ENCODE peak calls at places on chromosomes 11 and 22, in four cellular contexts. F is A549, S is GM23338, P is HepG2. H is an unnamed sample.

GRCh38 chr11:104410336-104410735 is 246.4 kb upstream of the PDGFD start:
- DNase-seq in F (no peak), S (no peak), P (no peak), H (no peak)

GRCh38 chr22:44159230-44159629 is 21.5 kb upstream of the PARVG start:
- DNase-seq in F (no peak), S (no peak), P (no peak), H (no peak)

GRCh38 chr11:77074205-77074604 is 7.4 kb downstream of the CAPN5 start:
- DNase-seq in F (no peak), S (no peak), P (no peak), H (no peak)

GRCh38 chr11:125201525-125202121 is 37.1 kb downstream of the PKNOX2 start:
- DNase-seq in F (no peak), S (peak; percentile 17), P (peak; percentile 50), H (no peak)

GRCh38 chr22:32204211-32204855 is 540 bp downstream of the RFPL2 start:
- DNase-seq in F (peak; percentile 36), S (peak; percentile 63), P (peak; percentile 9), H (no peak)

GRCh38 chr11:96054870-96055705 is 131.2 kb upstream of the MTMR2 start:
- DNase-seq in F (peak; percentile 26), S (peak; percentile 59), P (peak; percentile 44), H (no peak)

GRCh38 chr11:115193931-115194797 is 310.1 kb downstream of the CADM1 start:
- DNase-seq in F (no peak), S (no peak), P (peak; percentile 21), H (peak; percentile 19)

GRCh38 chr11:117201906-117202305 is 2.7 kb downstream of the TAGLN start:
- DNase-seq in F (no peak), S (no peak), P (no peak), H (no peak)

GRCh38 chr22:28548411-28548810 is 131.2 kb downstream of the TTC28 start:
- DNase-seq in F (no peak), S (no peak), P (no peak), H (no peak)

GRCh38 chr11:47215366-47215925 is 672 bp downstream of the DDB2 start:
- DNase-seq in F (no peak), S (no peak), P (peak; percentile 48), H (peak; percentile 32)

GRCh38 chr11:47216141-47216798 is 1.5 kb downstream of the DDB2 start:
- DNase-seq in F (peak; percentile 62), S (no peak), P (peak; percentile 74), H (peak; percentile 30)

GRCh38 chr11:47212938-47213337 is 1.8 kb upstream of the DDB2 start:
- DNase-seq in F (no peak), S (no peak), P (no peak), H (no peak)

GRCh38 chr11:47208628-47209027 is 6.1 kb upstream of the DDB2 start:
- DNase-seq in F (no peak), S (no peak), P (no peak), H (no peak)

GRCh38 chr11:47213985-47214564 is 699 bp upstream of the DDB2 start:
- DNase-seq in F (peak; percentile 95), S (peak; percentile 96), P (peak; percentile 86), H (peak; percentile 49)
- TF ChIP-seq JUNB in F (no peak), S (no peak), P (no peak), H (no peak)

GRCh38 chr11:35566161-35566560 is 40.7 kb upstream of the PAMR1 start:
- DNase-seq in F (no peak), S (no peak), P (no peak), H (no peak)

GRCh38 chr11:35566885-35567284 is 41.5 kb upstream of the PAMR1 start:
- DNase-seq in F (no peak), S (no peak), P (no peak), H (no peak)

GRCh38 chr11:35567737-35568465 is 42.5 kb upstream of the PAMR1 start:
- DNase-seq in F (peak; percentile 17), S (no peak), P (no peak), H (no peak)

DNA sequence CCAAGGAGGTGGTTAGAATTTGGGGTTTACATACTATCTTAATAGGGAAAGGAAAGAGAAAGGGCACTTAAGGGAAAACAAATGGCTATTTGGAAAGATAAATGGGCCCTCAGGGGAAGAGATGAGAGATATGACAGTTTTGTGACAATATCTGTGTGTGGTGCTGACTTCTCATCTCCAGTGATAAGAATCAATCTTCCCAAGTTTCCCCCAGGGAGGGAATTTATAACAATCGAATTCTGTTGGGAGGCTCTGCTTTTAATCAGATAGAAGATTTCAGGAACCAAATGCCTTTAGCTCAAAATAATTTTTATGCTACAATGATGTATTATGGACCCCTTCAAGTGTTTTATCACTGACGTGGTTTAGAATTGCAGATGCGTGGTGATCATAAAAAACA is 46.3 kb upstream of the PAMR1 start:
- DNase-seq in F (no peak), S (no peak), P (no peak), H (no peak)
- TF ChIP-seq JUNB in F (no peak), S (no peak), P (no peak), H (no peak)

GRCh38 chr11:79117488-79117887 is 323.3 kb downstream of the TENM4 start:
- DNase-seq in F (no peak), S (no peak), P (no peak), H (no peak)
- TF ChIP-seq JUNB in F (no peak), S (no peak), P (no peak), H (no peak)

GRCh38 chr11:19525276-19525675 is 187.4 kb upstream of the NAV2 start:
- DNase-seq in F (no peak), S (no peak), P (no peak), H (peak; percentile 30)
- TF ChIP-seq JUNB in F (no peak), S (no peak), P (no peak), H (no peak)

GRCh38 chr11:88415495-88415894 is 78.0 kb upstream of the CTSC start:
- DNase-seq in F (no peak), S (no peak), P (no peak), H (no peak)

GRCh38 chr11:88414981-88415391 is 77.5 kb upstream of the CTSC start:
- DNase-seq in F (no peak), S (no peak), P (no peak), H (no peak)

GRCh38 chr11:88411265-88411664 is 73.7 kb upstream of the CTSC start:
- DNase-seq in F (no peak), S (no peak), P (no peak), H (no peak)

GRCh38 chr11:88410636-88411035 is 73.1 kb upstream of the CTSC start:
- DNase-seq in F (no peak), S (no peak), P (no peak), H (no peak)

DNA sequence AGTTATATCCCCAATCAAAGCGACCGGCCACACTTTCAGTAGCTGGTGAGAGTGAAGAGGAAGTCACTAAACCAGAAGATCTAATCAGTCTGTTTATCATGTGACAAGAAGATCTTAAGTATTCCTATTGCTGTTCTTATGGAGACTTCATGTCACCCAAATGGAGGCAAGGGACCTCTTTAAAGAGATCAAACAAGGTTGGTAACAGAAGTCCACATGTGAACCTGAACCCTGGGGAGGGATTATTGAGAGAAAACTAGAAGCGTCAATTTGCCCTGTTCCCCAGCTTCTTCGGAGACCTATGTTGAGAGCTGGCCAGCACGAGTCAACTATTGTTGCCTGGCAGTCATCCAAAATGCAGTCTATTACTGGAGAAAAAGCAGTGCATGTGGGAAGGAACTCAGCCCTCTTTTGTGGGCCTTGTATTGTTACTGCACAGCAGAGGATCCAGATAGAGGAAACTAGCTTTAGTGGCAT is 76.9 kb upstream of the CTSC start:
- DNase-seq in F (no peak), S (no peak), P (no peak), H (no peak)
- TF ChIP-seq JUNB in F (no peak), S (no peak), P (no peak), H (no peak)

GRCh38 chr11:111530091-111530490 is 10.4 kb upstream of the LAYN start:
- DNase-seq in F (no peak), S (no peak), P (no peak), H (no peak)

GRCh38 chr11:111531156-111531555 is 9.4 kb upstream of the LAYN start:
- DNase-seq in F (no peak), S (no peak), P (no peak), H (no peak)

GRCh38 chr11:111526501-111526900 is 11.9 kb downstream of the HOATZ start:
- DNase-seq in F (peak; percentile 49), S (no peak), P (no peak), H (no peak)

GRCh38 chr11:111527279-111527678 is 12.7 kb downstream of the HOATZ start:
- DNase-seq in F (no peak), S (no peak), P (no peak), H (no peak)

DNA sequence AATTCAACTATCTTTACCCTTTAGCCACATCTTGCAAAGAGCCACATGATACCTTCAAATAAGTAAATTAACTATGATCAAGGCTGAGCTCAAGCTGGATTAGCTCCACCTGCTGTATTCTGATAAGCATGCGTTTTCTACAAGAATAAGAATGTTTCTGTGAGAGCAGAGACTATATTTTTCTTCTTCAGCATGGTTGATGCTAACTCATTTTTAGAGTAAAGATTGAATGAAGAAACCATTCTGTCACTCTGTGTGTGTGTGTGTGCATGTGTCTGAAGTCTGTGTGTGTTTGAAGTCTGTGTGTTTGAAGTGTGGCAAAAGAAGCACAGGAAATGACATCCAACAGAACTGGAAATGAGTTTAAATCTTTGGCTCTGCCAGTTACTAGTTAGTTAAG is 12.0 kb upstream of the LAYN start:
- DNase-seq in F (no peak), S (no peak), P (no peak), H (no peak)
- TF ChIP-seq JUNB in F (no peak), S (no peak), P (no peak), H (peak; percentile 45)

H was measured in GM12878.